ENCODE peak calls at places on chromosomes 1 and 21, in eight cellular contexts. S is brain microvascular endothelial cell; F is effector memory CD4-positive, alpha-beta T cell; D is GM23338; Q is mesenchymal stem cell; L is lower leg skin; H is EL; X is activated T-cell treated with anti-CD3 and anti-CD28 coated beads for 1 hour. J is an unnamed sample.
A peak's percentile ranks its signal among the peaks of the same experiment; 100 is the strongest.

GRCh38 chr1:27581823-27582243 is 22.1 kb downstream of the AHDC1 start:
- DNase-seq in S (no peak), F (no peak), D (no peak), Q (no peak), L (no peak), H (no peak), X (no peak), J (no peak)

GRCh38 chr1:54273092-54273836 is 73.3 kb downstream of the MRPL37 start:
- DNase-seq in S (peak; percentile 54), F (no peak), D (peak; percentile 72), Q (peak; percentile 97), L (peak; percentile 68), H (peak; percentile 84), X (no peak), J (peak; percentile 96)

GRCh38 chr1:244381887-244382565 is 69.7 kb downstream of the ADSS2 start:
- DNase-seq in S (peak; percentile 46), F (no peak), D (no peak), Q (peak; percentile 83), L (no peak), H (peak; percentile 76), X (no peak), J (peak; percentile 82)

GRCh38 chr1:156495401-156496140 is 5.0 kb downstream of the MEF2D start:
- DNase-seq in S (no peak), F (no peak), D (no peak), Q (no peak), L (no peak), H (no peak), X (no peak), J (no peak)

GRCh38 chr1:62597281-62597680 is at the start of gene ANGPTL3:
- DNase-seq in S (no peak), F (no peak), D (no peak), Q (no peak), L (no peak), H (no peak), X (no peak), J (no peak)

GRCh38 chr21:38807481-38807880 is 1.8 kb downstream of the ETS2 start:
- DNase-seq in S (no peak), F (no peak), D (no peak), Q (peak; percentile 45), L (no peak), H (peak; percentile 29), X (no peak), J (peak; percentile 56)

GRCh38 chr1:107683198-107683657 is 281.8 kb downstream of the VAV3 start:
- DNase-seq in S (no peak), F (no peak), D (no peak), Q (no peak), L (no peak), H (no peak), X (no peak), J (no peak)

GRCh38 chr1:216902669-216903388 is 179.6 kb upstream of the ESRRG start:
- DNase-seq in S (no peak), F (no peak), D (no peak), Q (peak; percentile 22), L (peak; percentile 34), H (peak; percentile 8), X (no peak), J (no peak)

GRCh38 chr1:23480187-23481025 is 3.6 kb downstream of the ASAP3 start:
- DNase-seq in S (no peak), F (no peak), D (no peak), Q (no peak), L (no peak), H (no peak), X (no peak), J (no peak)

GRCh38 chr1:145688328-145688727 is 18.8 kb downstream of the PDZK1 start:
- DNase-seq in S (no peak), F (no peak), D (peak; percentile 13), Q (no peak), L (no peak), H (no peak), X (no peak), J (no peak)

GRCh38 chr1:207007352-207008033 is 25.1 kb downstream of the C1orf116 start:
- DNase-seq in S (peak; percentile 81), F (no peak), D (no peak), Q (peak; percentile 28), L (no peak), H (peak; percentile 96), X (no peak), J (peak; percentile 93)

GRCh38 chr1:61950418-61950817 is 208.1 kb downstream of the PATJ start:
- DNase-seq in S (no peak), F (no peak), D (peak; percentile 78), Q (no peak), L (no peak), H (peak; percentile 8), X (no peak), J (no peak)

GRCh38 chr1:114079596-114080190 is 74.0 kb downstream of the SYT6 start:
- DNase-seq in S (no peak), F (no peak), D (no peak), Q (no peak), L (no peak), H (no peak), X (no peak), J (no peak)

GRCh38 chr1:32200226-32201010 is at the start of gene CCDC28B:
- DNase-seq in S (peak; percentile 68), F (peak; percentile 19), D (peak; percentile 92), Q (peak; percentile 89), L (no peak), H (peak; percentile 78), X (peak; percentile 32), J (peak; percentile 73)

GRCh38 chr1:21539933-21540332 is 30.7 kb downstream of the ALPL start:
- DNase-seq in S (peak; percentile 23), F (no peak), D (peak; percentile 87), Q (peak; percentile 26), L (peak; percentile 59), H (no peak), X (no peak), J (no peak)

GRCh38 chr1:228084797-228085196 is 2.3 kb downstream of the ARF1 start:
- DNase-seq in S (no peak), F (no peak), D (no peak), Q (peak; percentile 28), L (no peak), H (no peak), X (no peak), J (no peak)

GRCh38 chr1:236400061-236400638 is 6.1 kb downstream of the EDARADD start:
- DNase-seq in S (no peak), F (no peak), D (peak; percentile 59), Q (no peak), L (no peak), H (no peak), X (no peak), J (no peak)

GRCh38 chr21:16082038-16082816 is 352.4 kb downstream of the USP25 start:
- DNase-seq in S (no peak), F (no peak), D (peak; percentile 47), Q (peak; percentile 28), L (no peak), H (peak; percentile 33), X (no peak), J (peak; percentile 29)

GRCh38 chr21:38804617-38805281 is 980 bp upstream of the ETS2 start:
- DNase-seq in S (peak; percentile 79), F (no peak), D (peak; percentile 72), Q (peak; percentile 81), L (no peak), H (peak; percentile 38), X (peak; percentile 5), J (peak; percentile 85)

GRCh38 chr1:23522244-23523013 is 8.6 kb downstream of the E2F2 start:
- DNase-seq in S (no peak), F (no peak), D (no peak), Q (peak; percentile 76), L (no peak), H (no peak), X (no peak), J (peak; percentile 44)

GRCh38 chr1:210455840-210456603 is 127.3 kb downstream of the HHAT start:
- DNase-seq in S (no peak), F (no peak), D (no peak), Q (no peak), L (no peak), H (no peak), X (no peak), J (no peak)

GRCh38 chr1:226882187-226882586 is 11.8 kb downstream of the PSEN2 start:
- DNase-seq in S (no peak), F (no peak), D (no peak), Q (no peak), L (no peak), H (no peak), X (no peak), J (no peak)

GRCh38 chr1:16120940-16121410 is 34.9 kb downstream of the EPHA2 start:
- DNase-seq in S (no peak), F (no peak), D (no peak), Q (no peak), L (no peak), H (no peak), X (no peak), J (no peak)

GRCh38 chr21:38766987-38767722 is 38.6 kb upstream of the ETS2 start:
- DNase-seq in S (no peak), F (no peak), D (no peak), Q (peak; percentile 51), L (no peak), H (no peak), X (peak; percentile 29), J (no peak)

GRCh38 chr21:44704636-44705001 is 6.8 kb downstream of the TSPEAR start:
- DNase-seq in S (no peak), F (no peak), D (peak; percentile 58), Q (no peak), L (peak; percentile 6), H (no peak), X (no peak), J (no peak)

GRCh38 chr1:59290173-59290954 is 6.5 kb upstream of the FGGY start:
- DNase-seq in S (peak; percentile 35), F (no peak), D (peak; percentile 78), Q (peak; percentile 58), L (no peak), H (peak; percentile 44), X (no peak), J (peak; percentile 92)

GRCh38 chr1:115469703-115470476 is 131.8 kb upstream of the NGF start:
- DNase-seq in S (peak; percentile 66), F (no peak), D (peak; percentile 85), Q (peak; percentile 38), L (no peak), H (peak; percentile 90), X (no peak), J (peak; percentile 46)

GRCh38 chr1:150613061-150613920 is 16.1 kb downstream of the ENSA start:
- DNase-seq in S (peak; percentile 89), F (peak; percentile 44), D (no peak), Q (peak; percentile 98), L (no peak), H (peak; percentile 82), X (peak; percentile 16), J (peak; percentile 63)

GRCh38 chr1:212368073-212368484 is 46.6 kb downstream of the PACC1 start:
- DNase-seq in S (peak; percentile 76), F (peak; percentile 17), D (peak; percentile 89), Q (peak; percentile 78), L (peak; percentile 62), H (peak; percentile 77), X (no peak), J (peak; percentile 77)

GRCh38 chr1:169776440-169776839 is 18.3 kb downstream of the METTL18 start:
- DNase-seq in S (no peak), F (no peak), D (no peak), Q (no peak), L (no peak), H (no peak), X (no peak), J (no peak)

GRCh38 chr1:5770981-5771765 is 221.1 kb downstream of the NPHP4 start:
- DNase-seq in S (no peak), F (no peak), D (no peak), Q (no peak), L (no peak), H (no peak), X (no peak), J (no peak)